ENCODE peak calls at places on chromosomes 12 and 14, in five cellular contexts. One of them, this sample, is unnamed.

GRCh38 chr12:19620222-19620621 is 180.9 kb downstream of the AEBP2 start:
- DNase-seq in A673: no peak
- DNase-seq in testis: no peak
- DNase-seq in CD8-positive, alpha-beta T cell: no peak
- DNase-seq in neural progenitor cell: no peak
- DNase-seq in this sample: no peak

GRCh38 chr14:24179961-24180726 is 8.3 kb downstream of the REC8 start:
- DNase-seq in A673: peak
- DNase-seq in testis: no peak
- DNase-seq in CD8-positive, alpha-beta T cell: no peak
- DNase-seq in neural progenitor cell: no peak
- DNase-seq in this sample: no peak

GRCh38 chr12:11958216-11959091 is 112.3 kb upstream of the BCL2L14 start:
- DNase-seq in A673: peak
- DNase-seq in testis: no peak
- DNase-seq in CD8-positive, alpha-beta T cell: no peak
- DNase-seq in neural progenitor cell: no peak
- DNase-seq in this sample: no peak

GRCh38 chr14:95784137-95784536 is 70.2 kb upstream of the TCL1A start:
- DNase-seq in A673: peak
- DNase-seq in testis: no peak
- DNase-seq in CD8-positive, alpha-beta T cell: no peak
- DNase-seq in neural progenitor cell: peak
- DNase-seq in this sample: peak

GRCh38 chr14:31950760-31951637 is 126.1 kb upstream of the ARHGAP5 start:
- DNase-seq in A673: no peak
- DNase-seq in testis: peak
- DNase-seq in CD8-positive, alpha-beta T cell: no peak
- DNase-seq in neural progenitor cell: peak
- DNase-seq in this sample: no peak

GRCh38 chr14:26870722-26871121 is 272.9 kb upstream of the NOVA1 start:
- DNase-seq in A673: no peak
- DNase-seq in testis: no peak
- DNase-seq in CD8-positive, alpha-beta T cell: no peak
- DNase-seq in neural progenitor cell: no peak
- DNase-seq in this sample: no peak

GRCh38 chr12:47740536-47741339 is 15.4 kb upstream of the ENDOU start:
- DNase-seq in A673: no peak
- DNase-seq in testis: no peak
- DNase-seq in CD8-positive, alpha-beta T cell: no peak
- DNase-seq in neural progenitor cell: no peak
- DNase-seq in this sample: no peak

GRCh38 chr12:108126990-108127468 is 2.1 kb upstream of the WSCD2 start:
- DNase-seq in A673: no peak
- DNase-seq in testis: no peak
- DNase-seq in CD8-positive, alpha-beta T cell: no peak
- DNase-seq in neural progenitor cell: no peak
- DNase-seq in this sample: no peak

GRCh38 chr12:101018540-101018939 is 191.5 kb downstream of the SLC5A8 start:
- DNase-seq in A673: no peak
- DNase-seq in testis: no peak
- DNase-seq in CD8-positive, alpha-beta T cell: no peak
- DNase-seq in neural progenitor cell: no peak
- DNase-seq in this sample: no peak

GRCh38 chr12:47032644-47033043 is 46.8 kb upstream of the PCED1B start:
- DNase-seq in A673: peak
- DNase-seq in testis: no peak
- DNase-seq in CD8-positive, alpha-beta T cell: no peak
- DNase-seq in neural progenitor cell: peak
- DNase-seq in this sample: peak

GRCh38 chr14:92259613-92260357 is 63.2 kb upstream of the SLC24A4 start:
- DNase-seq in A673: no peak
- DNase-seq in testis: no peak
- DNase-seq in CD8-positive, alpha-beta T cell: no peak
- DNase-seq in neural progenitor cell: peak
- DNase-seq in this sample: no peak

GRCh38 chr12:77725611-77726010 is 105.1 kb upstream of the NAV3 start:
- DNase-seq in A673: no peak
- DNase-seq in testis: no peak
- DNase-seq in CD8-positive, alpha-beta T cell: no peak
- DNase-seq in neural progenitor cell: no peak
- DNase-seq in this sample: no peak

GRCh38 chr12:54005853-54006699 is 2.7 kb upstream of the HOXC8 start:
- DNase-seq in A673: peak
- DNase-seq in testis: peak
- DNase-seq in CD8-positive, alpha-beta T cell: peak
- DNase-seq in neural progenitor cell: peak
- DNase-seq in this sample: no peak

GRCh38 chr14:104040539-104040938 is 45.0 kb upstream of the ASPG start:
- DNase-seq in A673: no peak
- DNase-seq in testis: no peak
- DNase-seq in CD8-positive, alpha-beta T cell: no peak
- DNase-seq in neural progenitor cell: no peak
- DNase-seq in this sample: no peak

GRCh38 chr12:6951551-6952120 is 480 bp downstream of the PTPN6 start:
- DNase-seq in A673: no peak
- DNase-seq in testis: no peak
- DNase-seq in CD8-positive, alpha-beta T cell: no peak
- DNase-seq in neural progenitor cell: no peak
- DNase-seq in this sample: no peak

GRCh38 chr12:94418517-94418916 is 41.1 kb downstream of the CEP83 start:
- DNase-seq in A673: no peak
- DNase-seq in testis: no peak
- DNase-seq in CD8-positive, alpha-beta T cell: no peak
- DNase-seq in neural progenitor cell: no peak
- DNase-seq in this sample: no peak

GRCh38 chr12:78562358-78563205 is 302.0 kb upstream of the SYT1 start:
- DNase-seq in A673: peak
- DNase-seq in testis: no peak
- DNase-seq in CD8-positive, alpha-beta T cell: no peak
- DNase-seq in neural progenitor cell: no peak
- DNase-seq in this sample: peak

GRCh38 chr12:128982134-128982533 is 128.9 kb downstream of the GLT1D1 start:
- DNase-seq in A673: no peak
- DNase-seq in testis: no peak
- DNase-seq in CD8-positive, alpha-beta T cell: no peak
- DNase-seq in neural progenitor cell: no peak
- DNase-seq in this sample: no peak

GRCh38 chr12:106673151-106673550 is 90.3 kb downstream of the RFX4 start:
- DNase-seq in A673: no peak
- DNase-seq in testis: no peak
- DNase-seq in CD8-positive, alpha-beta T cell: no peak
- DNase-seq in neural progenitor cell: peak
- DNase-seq in this sample: no peak

GRCh38 chr14:52402812-52403526 is 88.9 kb downstream of the PTGER2 start:
- DNase-seq in A673: no peak
- DNase-seq in testis: no peak
- DNase-seq in CD8-positive, alpha-beta T cell: no peak
- DNase-seq in neural progenitor cell: no peak
- DNase-seq in this sample: no peak

GRCh38 chr12:132427999-132428871 is 61.7 kb upstream of the FBRSL1 start:
- DNase-seq in A673: no peak
- DNase-seq in testis: no peak
- DNase-seq in CD8-positive, alpha-beta T cell: no peak
- DNase-seq in neural progenitor cell: peak
- DNase-seq in this sample: no peak

GRCh38 chr12:50257226-50258166 is 25.8 kb downstream of the LIMA1 start:
- DNase-seq in A673: peak
- DNase-seq in testis: peak
- DNase-seq in CD8-positive, alpha-beta T cell: no peak
- DNase-seq in neural progenitor cell: no peak
- DNase-seq in this sample: no peak

GRCh38 chr12:129467749-129468148 is 436.1 kb downstream of the TMEM132D start:
- DNase-seq in A673: no peak
- DNase-seq in testis: no peak
- DNase-seq in CD8-positive, alpha-beta T cell: no peak
- DNase-seq in neural progenitor cell: peak
- DNase-seq in this sample: no peak

GRCh38 chr12:19575307-19576243 is 136.3 kb downstream of the AEBP2 start:
- DNase-seq in A673: peak
- DNase-seq in testis: no peak
- DNase-seq in CD8-positive, alpha-beta T cell: no peak
- DNase-seq in neural progenitor cell: no peak
- DNase-seq in this sample: peak

GRCh38 chr12:22935501-22935900 is 310.5 kb downstream of the ETNK1 start:
- DNase-seq in A673: peak
- DNase-seq in testis: no peak
- DNase-seq in CD8-positive, alpha-beta T cell: no peak
- DNase-seq in neural progenitor cell: no peak
- DNase-seq in this sample: no peak

GRCh38 chr12:65510584-65511050 is 232.1 kb downstream of the MSRB3 start:
- DNase-seq in A673: peak
- DNase-seq in testis: peak
- DNase-seq in CD8-positive, alpha-beta T cell: no peak
- DNase-seq in neural progenitor cell: peak
- DNase-seq in this sample: no peak

GRCh38 chr12:28086521-28086920 is 103.7 kb upstream of the CCDC91 start:
- DNase-seq in A673: no peak
- DNase-seq in testis: no peak
- DNase-seq in CD8-positive, alpha-beta T cell: no peak
- DNase-seq in neural progenitor cell: no peak
- DNase-seq in this sample: no peak

GRCh38 chr12:20392339-20392738 is 24.0 kb downstream of the PDE3A start:
- DNase-seq in A673: no peak
- DNase-seq in testis: no peak
- DNase-seq in CD8-positive, alpha-beta T cell: no peak
- DNase-seq in neural progenitor cell: no peak
- DNase-seq in this sample: no peak

GRCh38 chr14:51444381-51445000 is 204.4 kb downstream of the TMX1 start:
- DNase-seq in A673: no peak
- DNase-seq in testis: no peak
- DNase-seq in CD8-positive, alpha-beta T cell: no peak
- DNase-seq in neural progenitor cell: no peak
- DNase-seq in this sample: no peak

GRCh38 chr14:50000215-50001145 is 107.6 kb downstream of the ARF6 start:
- DNase-seq in A673: peak
- DNase-seq in testis: peak
- DNase-seq in CD8-positive, alpha-beta T cell: peak
- DNase-seq in neural progenitor cell: peak
- DNase-seq in this sample: peak

GRCh38 chr12:2283910-2284309 is 231.1 kb downstream of the CACNA1C start:
- DNase-seq in A673: peak
- DNase-seq in testis: peak
- DNase-seq in CD8-positive, alpha-beta T cell: no peak
- DNase-seq in neural progenitor cell: no peak
- DNase-seq in this sample: no peak

GRCh38 chr12:32901553-32901952 is 5.0 kb upstream of the PKP2 start:
- DNase-seq in A673: no peak
- DNase-seq in testis: no peak
- DNase-seq in CD8-positive, alpha-beta T cell: no peak
- DNase-seq in neural progenitor cell: no peak
- DNase-seq in this sample: no peak

GRCh38 chr14:105924951-105925591 is 398.7 kb downstream of the TMEM121 start:
- DNase-seq in A673: no peak
- DNase-seq in testis: no peak
- DNase-seq in CD8-positive, alpha-beta T cell: no peak
- DNase-seq in neural progenitor cell: no peak
- DNase-seq in this sample: no peak

GRCh38 chr12:83573676-83574075 is 887.0 kb downstream of the TMTC2 start:
- DNase-seq in A673: no peak
- DNase-seq in testis: no peak
- DNase-seq in CD8-positive, alpha-beta T cell: no peak
- DNase-seq in neural progenitor cell: no peak
- DNase-seq in this sample: no peak

GRCh38 chr14:45679852-45680251 is 426.9 kb upstream of the MIS18BP1 start:
- DNase-seq in A673: peak
- DNase-seq in testis: no peak
- DNase-seq in CD8-positive, alpha-beta T cell: no peak
- DNase-seq in neural progenitor cell: no peak
- DNase-seq in this sample: peak

DNA sequence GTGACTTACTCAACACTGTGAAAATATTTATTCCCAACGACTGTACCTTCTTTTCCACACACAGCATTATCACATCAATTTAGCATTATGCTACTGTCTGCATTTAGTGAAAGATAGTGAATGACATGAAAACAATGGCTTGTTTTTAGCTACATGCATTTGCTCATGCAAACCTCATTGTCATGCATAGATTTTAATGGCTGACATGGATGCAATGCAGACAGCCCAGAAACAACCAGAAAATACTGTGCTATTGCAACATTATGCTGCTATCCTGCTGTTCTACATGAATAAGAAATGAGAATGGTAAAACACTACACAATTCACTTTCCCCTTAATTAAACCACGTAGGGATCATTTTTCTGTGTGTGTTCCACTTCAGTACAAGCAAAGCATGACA is 90.8 kb downstream of the LIN7A start:
- DNase-seq in A673: peak
- DNase-seq in testis: no peak
- DNase-seq in CD8-positive, alpha-beta T cell: no peak
- DNase-seq in neural progenitor cell: no peak
- DNase-seq in this sample: peak
- H3K27ac ChIP-seq in A673: no peak
- H3K27ac ChIP-seq in testis: no peak
- H3K27ac ChIP-seq in CD8-positive, alpha-beta T cell: no peak
- H3K27ac ChIP-seq in neural progenitor cell: no peak
- H3K27ac ChIP-seq in this sample: peak

GRCh38 chr12:110929818-110930217 is 9.4 kb upstream of the MYL2 start:
- DNase-seq in A673: no peak
- DNase-seq in testis: no peak
- DNase-seq in CD8-positive, alpha-beta T cell: no peak
- DNase-seq in neural progenitor cell: no peak
- DNase-seq in this sample: no peak
- H3K27ac ChIP-seq in A673: no peak
- H3K27ac ChIP-seq in testis: no peak
- H3K27ac ChIP-seq in CD8-positive, alpha-beta T cell: no peak
- H3K27ac ChIP-seq in neural progenitor cell: no peak
- H3K27ac ChIP-seq in this sample: no peak

DNA sequence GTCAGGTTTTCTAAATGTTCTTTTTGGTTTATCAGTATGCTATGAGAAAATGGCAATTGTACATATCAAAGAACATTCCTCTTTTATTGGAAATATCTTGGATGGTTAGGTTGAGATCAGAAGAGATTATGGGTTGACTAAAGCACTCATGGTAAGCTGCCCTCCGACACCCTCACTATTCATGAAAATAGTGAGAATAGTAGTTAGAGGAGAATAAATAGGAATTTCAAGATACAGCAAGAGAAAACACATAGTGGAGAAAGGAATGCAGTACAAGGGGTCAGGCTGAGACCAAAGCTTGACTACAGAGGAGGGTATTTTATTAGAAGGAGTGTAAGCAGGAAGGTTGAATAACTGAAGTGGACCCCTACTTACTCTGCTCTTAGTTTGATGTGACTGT is 112.5 kb downstream of the PTPRQ start:
- DNase-seq in A673: no peak
- DNase-seq in testis: no peak
- DNase-seq in CD8-positive, alpha-beta T cell: no peak
- DNase-seq in neural progenitor cell: no peak
- DNase-seq in this sample: no peak
- H3K27ac ChIP-seq in A673: no peak
- H3K27ac ChIP-seq in testis: no peak
- H3K27ac ChIP-seq in CD8-positive, alpha-beta T cell: no peak
- H3K27ac ChIP-seq in neural progenitor cell: no peak
- H3K27ac ChIP-seq in this sample: no peak

GRCh38 chr12:104138747-104139186 is 757 bp upstream of the NFYB start:
- DNase-seq in A673: no peak
- DNase-seq in testis: no peak
- DNase-seq in CD8-positive, alpha-beta T cell: no peak
- DNase-seq in neural progenitor cell: peak
- DNase-seq in this sample: no peak
- H3K27ac ChIP-seq in A673: peak
- H3K27ac ChIP-seq in testis: peak
- H3K27ac ChIP-seq in CD8-positive, alpha-beta T cell: no peak
- H3K27ac ChIP-seq in neural progenitor cell: no peak
- H3K27ac ChIP-seq in this sample: no peak